ENCODE peak calls at places on chromosomes 2 and 18, in eight cellular contexts. Q, W, O, H, L, R, A and G are unnamed samples.

GRCh38 chr2:120650022-120650644 is 85.5 kb upstream of the GLI2 start:
- DNase-seq in Q (no peak), W (no peak), O (no peak), H (no peak), L (peak), R (no peak), A (no peak), G (no peak)

GRCh38 chr18:40738321-40738880 is 1216.6 kb upstream of the PIK3C3 start:
- DNase-seq in Q (no peak), W (no peak), O (no peak), H (no peak), L (no peak), R (peak), A (no peak), G (no peak)

GRCh38 chr2:221156335-221156734 is 415.8 kb downstream of the EPHA4 start:
- DNase-seq in Q (no peak), W (no peak), O (no peak), H (no peak), L (no peak), R (no peak), A (no peak), G (no peak)

GRCh38 chr2:127514485-127514884 is 11.8 kb downstream of the IWS1 start:
- DNase-seq in Q (no peak), W (no peak), O (peak), H (no peak), L (no peak), R (no peak), A (peak), G (no peak)

GRCh38 chr2:133986076-133986837 is 267.6 kb upstream of the MGAT5 start:
- DNase-seq in Q (no peak), W (no peak), O (no peak), H (no peak), L (peak), R (no peak), A (no peak), G (no peak)

GRCh38 chr2:146982393-146982846 is 862.4 kb upstream of the ACVR2A start:
- DNase-seq in Q (peak), W (peak), O (no peak), H (peak), L (peak), R (no peak), A (peak), G (no peak)

GRCh38 chr2:236179653-236180500 is 11.7 kb upstream of the GBX2 start:
- DNase-seq in Q (no peak), W (no peak), O (no peak), H (no peak), L (peak), R (peak), A (no peak), G (no peak)

GRCh38 chr2:37656512-37657423 is 14.7 kb downstream of the CDC42EP3 start:
- DNase-seq in Q (no peak), W (no peak), O (no peak), H (no peak), L (peak), R (no peak), A (no peak), G (peak)

GRCh38 chr2:223972656-223973102 is 15.4 kb downstream of the MRPL44 start:
- DNase-seq in Q (no peak), W (no peak), O (no peak), H (no peak), L (no peak), R (no peak), A (no peak), G (no peak)

GRCh38 chr2:55345064-55345463 is 74.6 kb downstream of the CCDC88A start:
- DNase-seq in Q (no peak), W (no peak), O (no peak), H (no peak), L (no peak), R (no peak), A (no peak), G (no peak)

GRCh38 chr2:207311316-207312005 is 145.7 kb upstream of the KLF7 start:
- DNase-seq in Q (peak), W (peak), O (no peak), H (peak), L (peak), R (peak), A (no peak), G (peak)

GRCh38 chr2:152407204-152407721 is 72.3 kb downstream of the FMNL2 start:
- DNase-seq in Q (no peak), W (peak), O (peak), H (peak), L (peak), R (peak), A (peak), G (peak)

GRCh38 chr2:44836174-44836573 is 105.3 kb upstream of the SIX3 start:
- DNase-seq in Q (no peak), W (no peak), O (no peak), H (no peak), L (no peak), R (peak), A (no peak), G (peak)

GRCh38 chr2:98697651-98698337 is 33.1 kb downstream of the MGAT4A start:
- DNase-seq in Q (no peak), W (no peak), O (no peak), H (no peak), L (no peak), R (no peak), A (no peak), G (no peak)

GRCh38 chr18:11529081-11529480 is 80.3 kb upstream of the SLC35G4 start:
- DNase-seq in Q (no peak), W (no peak), O (no peak), H (no peak), L (no peak), R (no peak), A (no peak), G (no peak)

GRCh38 chr2:15198051-15198450 is 363.1 kb downstream of the NBAS start:
- DNase-seq in Q (no peak), W (no peak), O (no peak), H (no peak), L (no peak), R (no peak), A (no peak), G (no peak)

GRCh38 chr2:198916548-198916947 is 541.2 kb downstream of the SATB2 start:
- DNase-seq in Q (no peak), W (peak), O (no peak), H (no peak), L (no peak), R (no peak), A (no peak), G (no peak)

GRCh38 chr2:177147834-177148233 is 64.8 kb upstream of the HNRNPA3 start:
- DNase-seq in Q (no peak), W (no peak), O (no peak), H (no peak), L (no peak), R (no peak), A (no peak), G (no peak)

GRCh38 chr2:16632615-16633014 is 33.0 kb downstream of the CYRIA start:
- DNase-seq in Q (no peak), W (no peak), O (no peak), H (no peak), L (no peak), R (no peak), A (no peak), G (no peak)

GRCh38 chr2:41775381-41776025 is 272.3 kb upstream of the PKDCC start:
- DNase-seq in Q (no peak), W (no peak), O (no peak), H (no peak), L (no peak), R (no peak), A (no peak), G (no peak)

GRCh38 chr18:36402765-36403396 is 105.4 kb downstream of the FHOD3 start:
- DNase-seq in Q (no peak), W (no peak), O (peak), H (peak), L (peak), R (no peak), A (peak), G (no peak)
- TF ChIP-seq CTCF in Q (no peak), W (no peak), O (peak), H (no peak), L (no peak), R (no peak), A (no peak), G (no peak)

GRCh38 chr2:168375195-168375798 is 80.8 kb upstream of the CERS6 start:
- DNase-seq in Q (no peak), W (no peak), O (no peak), H (no peak), L (no peak), R (no peak), A (no peak), G (no peak)
- TF ChIP-seq CTCF in Q (peak), W (peak), O (peak), H (no peak), L (peak), R (peak), A (peak), G (peak)

GRCh38 chr18:78506031-78506461 is 473.6 kb upstream of the SALL3 start:
- DNase-seq in Q (no peak), W (no peak), O (no peak), H (no peak), L (no peak), R (no peak), A (no peak), G (no peak)
- TF ChIP-seq CTCF in Q (no peak), W (no peak), O (no peak), H (no peak), L (no peak), R (no peak), A (no peak), G (no peak)

DNA sequence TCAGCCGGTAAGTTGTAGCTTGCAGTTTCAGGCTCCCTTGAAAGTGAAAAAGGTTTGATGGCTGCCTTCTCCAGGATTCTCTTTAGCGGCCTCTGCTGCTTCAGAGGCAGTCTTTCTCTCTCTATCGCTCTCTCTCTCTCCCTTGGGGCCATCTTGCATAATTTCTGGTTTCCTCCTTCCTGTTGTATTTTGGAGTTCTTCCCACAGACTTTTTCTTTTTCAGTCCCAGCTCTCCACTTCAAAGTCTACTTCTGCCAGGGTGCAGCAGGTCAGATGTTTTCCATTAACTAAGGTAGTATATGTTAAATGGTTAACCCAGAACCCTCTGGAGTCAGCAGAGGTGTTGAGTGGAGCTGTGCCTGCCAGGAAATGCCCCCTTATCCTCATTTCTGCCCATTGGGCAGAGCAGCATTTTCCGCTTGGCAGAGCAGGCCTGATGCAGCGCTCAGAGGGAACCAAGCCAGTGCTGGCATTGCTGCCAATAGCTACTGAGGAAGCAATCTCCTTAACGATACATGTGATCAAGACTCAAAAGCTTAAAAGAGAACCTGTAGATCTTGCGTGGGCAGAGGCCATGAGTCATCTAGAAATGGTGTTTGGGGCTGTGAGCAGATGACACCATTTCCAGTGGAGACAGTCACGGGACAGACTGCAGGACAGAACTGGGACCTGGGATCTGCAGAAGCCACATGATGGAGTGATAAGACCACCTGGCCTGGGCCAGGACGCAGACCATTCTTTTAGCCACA is 20.8 kb downstream of the DBI start:
- DNase-seq in Q (peak), W (peak), O (peak), H (peak), L (peak), R (peak), A (peak), G (peak)
- TF ChIP-seq CTCF in Q (peak), W (no peak), O (peak), H (no peak), L (peak), R (peak), A (no peak), G (no peak)

GRCh38 chr2:62489702-62490101 is 16.3 kb downstream of the TMEM17 start:
- DNase-seq in Q (no peak), W (no peak), O (no peak), H (no peak), L (no peak), R (no peak), A (no peak), G (no peak)

GRCh38 chr2:62485780-62486765 is 19.9 kb downstream of the TMEM17 start:
- DNase-seq in Q (no peak), W (no peak), O (no peak), H (no peak), L (peak), R (no peak), A (no peak), G (no peak)

GRCh38 chr2:62489162-62489561 is 16.8 kb downstream of the TMEM17 start:
- DNase-seq in Q (no peak), W (no peak), O (no peak), H (no peak), L (peak), R (no peak), A (no peak), G (no peak)

GRCh38 chr2:62495777-62496176 is 10.2 kb downstream of the TMEM17 start:
- DNase-seq in Q (no peak), W (no peak), O (no peak), H (no peak), L (no peak), R (no peak), A (no peak), G (no peak)

DNA sequence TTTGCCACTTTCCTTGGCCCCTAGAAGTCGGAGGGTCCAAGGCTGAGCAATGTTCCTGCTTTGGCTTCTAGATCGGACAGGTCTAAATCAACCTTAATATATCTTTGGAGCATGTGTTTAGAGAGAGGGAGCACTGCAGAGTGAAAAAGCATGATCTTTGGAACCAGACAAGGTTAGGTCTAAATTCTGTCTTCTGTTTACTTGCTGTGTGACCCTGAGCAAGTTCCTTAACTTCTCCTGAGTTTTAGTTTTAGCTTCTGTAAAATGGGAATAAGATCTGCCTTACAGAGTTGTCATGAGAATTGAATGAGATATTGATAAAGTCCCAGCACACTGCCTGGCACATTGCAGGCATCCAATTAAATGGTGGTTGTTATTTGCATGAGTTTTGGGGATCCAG is 13.9 kb downstream of the TMEM17 start:
- DNase-seq in Q (no peak), W (no peak), O (no peak), H (no peak), L (no peak), R (no peak), A (no peak), G (no peak)
- TF ChIP-seq CTCF in Q (no peak), W (no peak), O (no peak), H (no peak), L (no peak), R (no peak), A (no peak), G (no peak)